ENCODE peak calls at places on chromosomes 4 and X, in seven cellular contexts. A is NAMALWA; V is cardiac muscle cell; D is Right ventricle myocardium inferior; I is amygdala; Q is activated CD4-positive, alpha-beta T cell treated with anti-CD3 and anti-CD28 coated beads, Interleukin-2, amount 50 U/mL, for 4 hours; Y is Calu3. L is an unnamed sample.

GRCh38 chr4:101865501-101866062 is 75.1 kb downstream of the BANK1 start:
- DNase-seq in I (no peak), A (no peak), V (no peak), Y (no peak), Q (no peak), D (no peak), L (no peak)

GRCh38 chr4:7282094-7282370 is 89.7 kb downstream of the SORCS2 start:
- DNase-seq in A (no peak), Y (no peak), V (no peak), D (no peak), Q (no peak), I (no peak), L (no peak)

GRCh38 chr4:4772534-4772933 is 86.9 kb upstream of the MSX1 start:
- DNase-seq in Q (no peak), A (no peak), D (no peak), V (no peak), I (no peak), Y (no peak), L (no peak)

GRCh38 chr4:106541253-106541652 is 172.7 kb upstream of the GIMD1 start:
- DNase-seq in V (no peak), D (no peak), Q (no peak), I (no peak), Y (no peak), A (no peak), L (no peak)

GRCh38 chr4:105457997-105458396 is 15.9 kb downstream of the PPA2 start:
- DNase-seq in D (no peak), A (no peak), I (no peak), V (no peak), Q (no peak), Y (no peak), L (no peak)

GRCh38 chr4:26227827-26228226 is 93.0 kb upstream of the RBPJ start:
- DNase-seq in I (no peak), D (no peak), Y (no peak), A (no peak), V (no peak), Q (no peak), L (no peak)

GRCh38 chr4:150874386-150875226 is 140.5 kb downstream of the LRBA start:
- DNase-seq in V (no peak), D (peak), Y (no peak), A (no peak), Q (no peak), I (no peak), L (no peak)

GRCh38 chr4:186891859-186892486 is 168.3 kb upstream of the FAT1 start:
- DNase-seq in I (no peak), A (no peak), V (no peak), Q (no peak), D (no peak), Y (no peak), L (no peak)

GRCh38 chr4:143335979-143336827 is 473 bp upstream of the GAB1 start:
- DNase-seq in D (peak), A (peak), Y (peak), I (peak), V (peak), Q (no peak), L (no peak)

GRCh38 chrX:2425281-2426071 is 75.3 kb downstream of the DHRSX start:
- DNase-seq in V (no peak), I (no peak), Q (no peak), D (no peak), Y (no peak), A (no peak), L (no peak)

GRCh38 chrX:39331062-39331704 is 529.9 kb downstream of the MID1IP1 start:
- DNase-seq in D (no peak), Y (no peak), I (no peak), Q (no peak), V (no peak), A (peak), L (peak)

GRCh38 chr4:18556402-18556801 is 534.8 kb upstream of the LCORL start:
- DNase-seq in A (no peak), Y (no peak), I (no peak), D (no peak), V (no peak), Q (no peak), L (no peak)

GRCh38 chrX:121254336-121254735 is 206.9 kb downstream of the GLUD2 start:
- DNase-seq in D (no peak), A (peak), I (no peak), V (no peak), Y (peak), Q (no peak), L (no peak)

GRCh38 chr4:27474691-27475090 is 614.0 kb downstream of the STIM2 start:
- DNase-seq in Q (no peak), I (no peak), D (no peak), Y (no peak), V (no peak), A (no peak), L (no peak)

GRCh38 chrX:109889289-109890006 is 113.5 kb upstream of the TMEM164 start:
- DNase-seq in I (no peak), V (peak), Q (no peak), Y (peak), A (no peak), D (no peak), L (no peak)

GRCh38 chr4:152981842-152982241 is 45.7 kb downstream of the FHDC1 start:
- DNase-seq in V (no peak), D (no peak), Y (no peak), A (no peak), Q (no peak), I (no peak), L (no peak)

GRCh38 chr4:4394644-4395043 is 7.7 kb downstream of the NSG1 start:
- DNase-seq in A (no peak), Y (no peak), Q (no peak), D (no peak), V (no peak), I (no peak), L (no peak)

GRCh38 chr4:167578906-167579305 is 344.6 kb upstream of the SPOCK3 start:
- DNase-seq in Y (no peak), D (no peak), V (no peak), Q (no peak), I (no peak), A (peak), L (no peak)

GRCh38 chr4:85180533-85180932 is 214.0 kb upstream of the WDFY3 start:
- DNase-seq in D (no peak), V (no peak), Y (no peak), I (no peak), Q (no peak), A (peak), L (no peak)

GRCh38 chrX:25084446-25084845 is 68.7 kb upstream of the ARX start:
- DNase-seq in Q (no peak), V (no peak), Y (no peak), D (no peak), A (no peak), I (no peak), L (no peak)

GRCh38 chr4:13548059-13548983 is 4.0 kb upstream of the NKX3-2 start:
- DNase-seq in D (no peak), I (no peak), V (no peak), A (no peak), Q (no peak), Y (no peak), L (no peak)

GRCh38 chr4:48090621-48091020 is 43.4 kb downstream of the TXK start:
- DNase-seq in D (no peak), Q (no peak), Y (no peak), A (no peak), V (no peak), I (no peak), L (no peak)

GRCh38 chrX:70168238-70169188 is 8.8 kb upstream of the DGAT2L6 start:
- DNase-seq in A (no peak), D (no peak), Y (peak), I (no peak), Q (no peak), V (peak), L (no peak)

GRCh38 chrX:79161655-79162054 is 17.2 kb downstream of the GPR174 start:
- DNase-seq in I (no peak), Q (no peak), D (no peak), V (peak), A (peak), Y (no peak), L (peak)

GRCh38 chr4:2330119-2331042 is 68.5 kb upstream of the MXD4 start:
- DNase-seq in D (no peak), V (no peak), Q (no peak), A (no peak), Y (peak), I (no peak), L (no peak)

L was measured in stimulated activated naive CD4-positive, alpha-beta T cell treated with Interleukin-2 at 50 U/mL for 16 hours.